ENCODE peak calls at places on chromosomes 7 and 10, in eight cellular contexts. One of them, this sample, is unnamed.

GRCh38 chr10:112956631-112957350 is 6.7 kb downstream of the TCF7L2 start:
- DNase-seq in kidney tubule cell: peak; percentile 12
- DNase-seq in GM06990: no peak
- DNase-seq in fibroblast of lung: no peak
- DNase-seq in posterior cingulate gyrus: no peak
- DNase-seq in stimulated activated CD4-positive, alpha-beta T cell treated with anti-CD3 and anti-CD28 coated beads, TNF-alpha, amount 100 ng/mL, for 1 hour: no peak
- DNase-seq in germinal center: no peak
- DNase-seq in heart right ventricle: no peak
- DNase-seq in this sample: no peak

GRCh38 chr10:21364196-21365114 is 161.0 kb downstream of the SKIDA1 start:
- DNase-seq in posterior cingulate gyrus: no peak
- DNase-seq in fibroblast of lung: peak; percentile 33
- DNase-seq in germinal center: no peak
- DNase-seq in kidney tubule cell: peak; percentile 93
- DNase-seq in GM06990: no peak
- DNase-seq in heart right ventricle: peak; percentile 24
- DNase-seq in stimulated activated CD4-positive, alpha-beta T cell treated with anti-CD3 and anti-CD28 coated beads, TNF-alpha, amount 100 ng/mL, for 1 hour: no peak
- DNase-seq in this sample: peak; percentile 93

GRCh38 chr7:24963218-24963617 is 16.8 kb downstream of the OSBPL3 start:
- DNase-seq in stimulated activated CD4-positive, alpha-beta T cell treated with anti-CD3 and anti-CD28 coated beads, TNF-alpha, amount 100 ng/mL, for 1 hour: no peak
- DNase-seq in kidney tubule cell: peak; percentile 83
- DNase-seq in GM06990: peak; percentile 64
- DNase-seq in germinal center: peak; percentile 59
- DNase-seq in posterior cingulate gyrus: peak; percentile 52
- DNase-seq in heart right ventricle: peak; percentile 17
- DNase-seq in fibroblast of lung: peak; percentile 67
- DNase-seq in this sample: no peak

GRCh38 chr7:77802557-77803410 is 4.2 kb downstream of the PHTF2 start:
- DNase-seq in kidney tubule cell: no peak
- DNase-seq in fibroblast of lung: no peak
- DNase-seq in heart right ventricle: no peak
- DNase-seq in posterior cingulate gyrus: no peak
- DNase-seq in stimulated activated CD4-positive, alpha-beta T cell treated with anti-CD3 and anti-CD28 coated beads, TNF-alpha, amount 100 ng/mL, for 1 hour: no peak
- DNase-seq in GM06990: no peak
- DNase-seq in germinal center: no peak
- DNase-seq in this sample: no peak

GRCh38 chr10:103111031-103111917 is 81.8 kb downstream of the NT5C2 start:
- DNase-seq in stimulated activated CD4-positive, alpha-beta T cell treated with anti-CD3 and anti-CD28 coated beads, TNF-alpha, amount 100 ng/mL, for 1 hour: no peak
- DNase-seq in heart right ventricle: no peak
- DNase-seq in posterior cingulate gyrus: no peak
- DNase-seq in kidney tubule cell: no peak
- DNase-seq in GM06990: peak; percentile 26
- DNase-seq in fibroblast of lung: peak; percentile 40
- DNase-seq in germinal center: no peak
- DNase-seq in this sample: no peak

GRCh38 chr7:16562456-16563220 is 36.0 kb downstream of the LRRC72 start:
- DNase-seq in kidney tubule cell: no peak
- DNase-seq in posterior cingulate gyrus: no peak
- DNase-seq in GM06990: no peak
- DNase-seq in germinal center: no peak
- DNase-seq in heart right ventricle: no peak
- DNase-seq in fibroblast of lung: no peak
- DNase-seq in stimulated activated CD4-positive, alpha-beta T cell treated with anti-CD3 and anti-CD28 coated beads, TNF-alpha, amount 100 ng/mL, for 1 hour: no peak
- DNase-seq in this sample: no peak

GRCh38 chr7:29413511-29414178 is 150.0 kb upstream of the PRR15 start:
- DNase-seq in germinal center: no peak
- DNase-seq in kidney tubule cell: peak; percentile 65
- DNase-seq in GM06990: no peak
- DNase-seq in heart right ventricle: no peak
- DNase-seq in fibroblast of lung: no peak
- DNase-seq in posterior cingulate gyrus: no peak
- DNase-seq in stimulated activated CD4-positive, alpha-beta T cell treated with anti-CD3 and anti-CD28 coated beads, TNF-alpha, amount 100 ng/mL, for 1 hour: no peak
- DNase-seq in this sample: peak; percentile 92

GRCh38 chr7:107563072-107563760 is 504 bp downstream of the COG5 start:
- DNase-seq in kidney tubule cell: peak; percentile 9
- DNase-seq in stimulated activated CD4-positive, alpha-beta T cell treated with anti-CD3 and anti-CD28 coated beads, TNF-alpha, amount 100 ng/mL, for 1 hour: no peak
- DNase-seq in fibroblast of lung: no peak
- DNase-seq in germinal center: peak; percentile 45
- DNase-seq in posterior cingulate gyrus: no peak
- DNase-seq in heart right ventricle: no peak
- DNase-seq in GM06990: no peak
- DNase-seq in this sample: no peak

GRCh38 chr10:124734311-124735166 is 9.6 kb downstream of the FAM53B start:
- DNase-seq in GM06990: no peak
- DNase-seq in stimulated activated CD4-positive, alpha-beta T cell treated with anti-CD3 and anti-CD28 coated beads, TNF-alpha, amount 100 ng/mL, for 1 hour: no peak
- DNase-seq in fibroblast of lung: no peak
- DNase-seq in heart right ventricle: no peak
- DNase-seq in kidney tubule cell: peak; percentile 58
- DNase-seq in germinal center: no peak
- DNase-seq in posterior cingulate gyrus: no peak
- DNase-seq in this sample: no peak

GRCh38 chr10:57699944-57700343 is 567.8 kb downstream of the IPMK start:
- DNase-seq in stimulated activated CD4-positive, alpha-beta T cell treated with anti-CD3 and anti-CD28 coated beads, TNF-alpha, amount 100 ng/mL, for 1 hour: no peak
- DNase-seq in posterior cingulate gyrus: no peak
- DNase-seq in kidney tubule cell: peak; percentile 24
- DNase-seq in germinal center: no peak
- DNase-seq in heart right ventricle: no peak
- DNase-seq in GM06990: no peak
- DNase-seq in fibroblast of lung: no peak
- DNase-seq in this sample: no peak

GRCh38 chr7:219581-220150 is 27.3 kb downstream of the FAM20C start:
- DNase-seq in posterior cingulate gyrus: peak; percentile 54
- DNase-seq in stimulated activated CD4-positive, alpha-beta T cell treated with anti-CD3 and anti-CD28 coated beads, TNF-alpha, amount 100 ng/mL, for 1 hour: no peak
- DNase-seq in GM06990: no peak
- DNase-seq in heart right ventricle: no peak
- DNase-seq in germinal center: no peak
- DNase-seq in fibroblast of lung: no peak
- DNase-seq in kidney tubule cell: no peak
- DNase-seq in this sample: no peak

GRCh38 chr10:7301039-7301768 is 109.6 kb downstream of the SFMBT2 start:
- DNase-seq in kidney tubule cell: no peak
- DNase-seq in germinal center: no peak
- DNase-seq in heart right ventricle: no peak
- DNase-seq in GM06990: no peak
- DNase-seq in fibroblast of lung: peak; percentile 38
- DNase-seq in posterior cingulate gyrus: no peak
- DNase-seq in stimulated activated CD4-positive, alpha-beta T cell treated with anti-CD3 and anti-CD28 coated beads, TNF-alpha, amount 100 ng/mL, for 1 hour: no peak
- DNase-seq in this sample: no peak

GRCh38 chr7:125651823-125652528 is 722.4 kb upstream of the POT1 start:
- DNase-seq in germinal center: no peak
- DNase-seq in kidney tubule cell: no peak
- DNase-seq in posterior cingulate gyrus: no peak
- DNase-seq in fibroblast of lung: no peak
- DNase-seq in heart right ventricle: no peak
- DNase-seq in GM06990: no peak
- DNase-seq in stimulated activated CD4-positive, alpha-beta T cell treated with anti-CD3 and anti-CD28 coated beads, TNF-alpha, amount 100 ng/mL, for 1 hour: no peak
- DNase-seq in this sample: no peak

GRCh38 chr7:144857463-144857862 is 21.6 kb upstream of the TPK1 start:
- DNase-seq in posterior cingulate gyrus: no peak
- DNase-seq in fibroblast of lung: no peak
- DNase-seq in GM06990: no peak
- DNase-seq in heart right ventricle: no peak
- DNase-seq in stimulated activated CD4-positive, alpha-beta T cell treated with anti-CD3 and anti-CD28 coated beads, TNF-alpha, amount 100 ng/mL, for 1 hour: no peak
- DNase-seq in kidney tubule cell: no peak
- DNase-seq in germinal center: no peak
- DNase-seq in this sample: no peak

This sample was measured in epithelial cell of esophagus.